ENCODE peak calls at places on chromosomes 6 and 20, in eight cellular contexts. A is transverse colon, V is endothelial cell of umbilical vein, P is breast epithelium, J is HepG2, W is Panc1, I is K562, M is HL-60. U is an unnamed sample.

GRCh38 chr6:8939615-8940014 is 504.3 kb upstream of the SLC35B3 start:
- DNase-seq in M (no peak), P (no peak), W (no peak), A (no peak), I (no peak), J (peak), V (no peak), U (no peak)

GRCh38 chr20:44489931-44490330 is 14.3 kb downstream of the TTPAL start:
- DNase-seq in V (no peak), I (no peak), P (no peak), J (no peak), M (no peak), A (no peak), W (no peak), U (no peak)

GRCh38 chr6:134414793-134415192 is 96.9 kb upstream of the SGK1 start:
- DNase-seq in V (no peak), P (no peak), I (no peak), M (no peak), W (no peak), A (no peak), J (no peak), U (no peak)

GRCh38 chr6:140806431-140806830 is 1326.3 kb upstream of the GJE1 start:
- DNase-seq in P (no peak), I (no peak), W (no peak), M (no peak), V (no peak), J (no peak), A (no peak), U (no peak)

GRCh38 chr20:49846206-49846807 is 33.7 kb downstream of the SLC9A8 start:
- DNase-seq in W (peak), P (no peak), M (peak), V (peak), A (peak), I (peak), J (peak), U (peak)

GRCh38 chr20:64160536-64161495 is 3.4 kb upstream of the MYT1 start:
- DNase-seq in J (no peak), V (no peak), A (no peak), M (no peak), P (no peak), W (no peak), I (no peak), U (no peak)

GRCh38 chr20:48760403-48760889 is 67.4 kb downstream of the PREX1 start:
- DNase-seq in I (no peak), W (peak), M (peak), A (peak), P (no peak), V (peak), J (no peak), U (no peak)

GRCh38 chr6:38588631-38589366 is 50.9 kb downstream of the BTBD9 start:
- DNase-seq in A (no peak), I (no peak), M (no peak), V (no peak), P (no peak), J (peak), W (no peak), U (no peak)

GRCh38 chr6:366972-367794 is 24.4 kb upstream of the IRF4 start:
- DNase-seq in W (no peak), J (no peak), V (no peak), P (no peak), M (no peak), A (no peak), I (no peak), U (no peak)

GRCh38 chr6:124676033-124676432 is 286.2 kb upstream of the RNF217 start:
- DNase-seq in A (no peak), W (no peak), M (no peak), P (no peak), V (no peak), J (no peak), I (no peak), U (no peak)

GRCh38 chr6:17945111-17945510 is 42.3 kb downstream of the KIF13A start:
- DNase-seq in M (no peak), V (peak), W (no peak), A (no peak), J (no peak), P (no peak), I (no peak), U (no peak)

GRCh38 chr20:2149507-2149906 is 47.9 kb downstream of the STK35 start:
- DNase-seq in I (no peak), A (no peak), W (no peak), P (no peak), J (no peak), M (no peak), V (no peak), U (no peak)

GRCh38 chr6:56652231-56652630 is 9.5 kb upstream of the DST start:
- DNase-seq in V (peak), W (no peak), J (peak), A (no peak), P (no peak), I (no peak), M (no peak), U (no peak)

GRCh38 chr6:43733471-43734293 is 36.3 kb upstream of the VEGFA start:
- DNase-seq in P (no peak), A (no peak), W (no peak), M (no peak), V (no peak), J (no peak), I (no peak), U (no peak)

GRCh38 chr6:26351544-26351953 is 13.4 kb upstream of the BTN3A2 start:
- DNase-seq in J (peak), M (no peak), V (peak), A (no peak), P (no peak), W (peak), I (peak), U (no peak)

GRCh38 chr6:123821112-123821511 is 17.4 kb downstream of the NKAIN2 start:
- DNase-seq in M (no peak), V (no peak), P (no peak), J (no peak), I (no peak), W (no peak), A (no peak), U (no peak)

GRCh38 chr6:168075787-168076202 is 3.2 kb downstream of the FRMD1 start:
- DNase-seq in M (no peak), I (no peak), P (no peak), J (no peak), A (no peak), V (no peak), W (no peak), U (no peak)

GRCh38 chr20:49964964-49965780 is 17.6 kb upstream of the SNAI1 start:
- DNase-seq in V (peak), J (peak), I (peak), M (peak), P (no peak), A (peak), W (no peak), U (no peak)

GRCh38 chr20:45860573-45861011 is 3.2 kb downstream of the ZSWIM3 start:
- DNase-seq in I (no peak), A (no peak), P (no peak), J (no peak), V (no peak), M (no peak), W (no peak), U (no peak)

GRCh38 chr20:25848222-25848621 is 151.6 kb upstream of the ZNF337 start:
- DNase-seq in J (no peak), W (no peak), M (no peak), A (no peak), I (no peak), V (no peak), P (no peak), U (no peak)

GRCh38 chr6:3426091-3426780 is 30.6 kb downstream of the SLC22A23 start:
- DNase-seq in W (no peak), A (no peak), P (no peak), V (no peak), M (no peak), I (no peak), J (no peak), U (no peak)

GRCh38 chr6:36285187-36285612 is 15.3 kb downstream of the PNPLA1 start:
- DNase-seq in J (no peak), V (no peak), P (no peak), M (peak), A (no peak), W (no peak), I (peak), U (no peak)

GRCh38 chr20:45515147-45515913 is at the start of gene SPINT3:
- DNase-seq in J (no peak), I (no peak), W (no peak), A (no peak), P (no peak), M (no peak), V (no peak), U (peak)

GRCh38 chr6:113860165-113860955 is 3.2 kb downstream of the MARCKS start:
- DNase-seq in A (peak), M (no peak), P (no peak), V (peak), W (no peak), J (peak), I (no peak), U (peak)

GRCh38 chr6:146881228-146882181 is 282.7 kb downstream of the ADGB start:
- DNase-seq in V (no peak), A (no peak), M (no peak), W (no peak), P (no peak), I (peak), J (no peak), U (no peak)

GRCh38 chr6:39314273-39314790 is at the start of gene KCNK17:
- DNase-seq in V (no peak), M (no peak), I (no peak), W (no peak), P (no peak), J (no peak), A (no peak), U (no peak)

GRCh38 chr20:23397961-23398360 is 23.3 kb downstream of the NAPB start:
- DNase-seq in P (no peak), J (no peak), A (no peak), V (peak), M (no peak), I (no peak), W (no peak), U (no peak)

GRCh38 chr6:138545621-138545980 is 46.3 kb upstream of the NHSL1 start:
- DNase-seq in J (no peak), P (no peak), I (no peak), W (no peak), V (peak), A (peak), M (no peak), U (no peak)

DNA sequence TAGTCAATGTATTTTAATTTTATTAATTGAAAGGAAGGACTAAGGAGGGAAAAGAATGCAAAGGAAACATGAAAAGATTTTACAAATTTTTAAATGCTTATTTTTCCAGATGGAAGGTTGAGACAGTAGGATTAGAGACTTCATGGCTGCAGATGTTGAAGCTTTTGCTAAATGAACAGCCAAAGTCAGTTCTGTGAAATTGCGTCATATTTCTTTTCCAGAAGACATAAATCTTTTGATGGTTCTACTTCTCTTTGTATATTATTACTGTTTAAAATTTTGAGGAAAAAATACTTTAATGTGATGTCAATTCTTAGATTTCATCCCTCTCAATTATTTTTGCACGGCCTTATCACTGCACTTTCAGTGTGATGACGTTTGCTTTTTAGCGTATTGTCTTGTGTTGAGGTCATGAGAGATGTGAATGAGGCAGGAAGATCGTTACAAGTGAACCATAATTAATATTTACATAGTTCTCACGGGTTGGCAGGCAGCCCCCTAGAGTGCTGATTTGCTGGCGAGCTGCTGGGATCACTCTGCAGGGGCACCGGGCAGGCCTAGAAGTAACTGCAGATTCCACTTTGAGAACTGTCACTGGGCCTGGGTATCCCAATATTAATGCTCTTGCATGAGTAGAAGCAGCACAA is 158.1 kb downstream of the TBXT start:
- DNase-seq in A (no peak), V (no peak), M (no peak), I (no peak), P (no peak), J (no peak), W (no peak), U (no peak)
- H3K4me3 ChIP-seq in A (no peak), V (no peak), M (no peak), I (no peak), P (peak), J (no peak), W (no peak), U (no peak)

DNA sequence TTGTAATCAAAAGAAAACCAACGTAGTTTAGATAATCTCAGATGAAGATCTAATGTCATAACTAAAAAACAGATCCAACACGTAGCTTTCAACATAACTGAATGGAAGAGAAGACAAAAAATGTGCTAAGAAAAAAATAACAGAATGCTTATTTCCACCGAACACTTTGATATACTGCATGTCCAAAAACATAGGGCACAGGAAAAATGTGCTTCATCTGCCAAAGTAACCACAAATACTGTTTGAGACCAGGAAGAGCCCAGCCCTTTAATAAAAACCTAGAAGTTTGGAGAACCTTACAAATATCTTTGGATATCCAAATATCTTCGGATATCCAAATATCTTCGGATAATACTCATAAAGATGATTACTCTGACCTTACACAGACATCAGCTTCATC is 19.8 kb downstream of the LAMA4 start:
- DNase-seq in I (no peak), M (no peak), W (no peak), J (no peak), V (no peak), P (no peak), A (no peak), U (no peak)
- TF ChIP-seq POLR2AphosphoS5 in I (no peak), M (no peak), W (no peak), J (no peak), V (no peak), P (no peak), A (no peak), U (no peak)

DNA sequence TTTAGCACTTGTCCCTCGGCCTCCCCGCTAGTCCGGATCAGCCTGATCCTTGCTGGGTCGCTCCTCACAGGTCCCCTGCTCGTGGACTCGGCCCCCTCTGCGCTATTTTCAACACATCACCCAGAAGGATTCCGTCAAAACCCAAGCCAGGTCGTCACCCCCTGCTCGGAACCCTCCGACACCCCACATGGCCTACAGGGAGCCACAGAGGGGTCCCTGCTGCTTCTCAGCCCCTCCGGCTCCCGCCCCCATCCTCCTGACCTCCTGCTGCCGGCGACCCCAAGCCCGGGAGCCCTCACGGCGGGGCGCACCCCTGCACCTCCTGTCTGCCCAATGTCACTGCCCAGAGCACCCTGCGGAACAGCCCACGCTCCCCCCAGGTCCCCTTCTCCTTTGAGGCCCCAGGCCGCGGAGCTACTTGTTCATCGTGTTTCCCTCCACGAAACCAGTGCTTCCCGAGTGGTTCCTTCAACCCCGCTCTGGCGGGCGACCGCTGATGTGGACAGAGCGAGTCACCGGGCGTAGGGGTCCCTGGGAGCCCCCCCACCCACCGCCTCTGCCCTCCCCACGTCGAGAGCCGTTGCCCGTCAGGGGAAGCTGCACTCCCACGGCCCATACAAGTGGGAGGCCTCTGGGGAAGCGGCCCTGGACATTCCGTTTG is 638 bp upstream of the MYL9 start:
- DNase-seq in A (no peak), P (no peak), I (no peak), V (no peak), J (no peak), W (no peak), M (no peak), U (no peak)
- H3K4me3 ChIP-seq in A (peak), P (peak), I (peak), V (peak), J (no peak), W (peak), M (no peak), U (peak)

DNA sequence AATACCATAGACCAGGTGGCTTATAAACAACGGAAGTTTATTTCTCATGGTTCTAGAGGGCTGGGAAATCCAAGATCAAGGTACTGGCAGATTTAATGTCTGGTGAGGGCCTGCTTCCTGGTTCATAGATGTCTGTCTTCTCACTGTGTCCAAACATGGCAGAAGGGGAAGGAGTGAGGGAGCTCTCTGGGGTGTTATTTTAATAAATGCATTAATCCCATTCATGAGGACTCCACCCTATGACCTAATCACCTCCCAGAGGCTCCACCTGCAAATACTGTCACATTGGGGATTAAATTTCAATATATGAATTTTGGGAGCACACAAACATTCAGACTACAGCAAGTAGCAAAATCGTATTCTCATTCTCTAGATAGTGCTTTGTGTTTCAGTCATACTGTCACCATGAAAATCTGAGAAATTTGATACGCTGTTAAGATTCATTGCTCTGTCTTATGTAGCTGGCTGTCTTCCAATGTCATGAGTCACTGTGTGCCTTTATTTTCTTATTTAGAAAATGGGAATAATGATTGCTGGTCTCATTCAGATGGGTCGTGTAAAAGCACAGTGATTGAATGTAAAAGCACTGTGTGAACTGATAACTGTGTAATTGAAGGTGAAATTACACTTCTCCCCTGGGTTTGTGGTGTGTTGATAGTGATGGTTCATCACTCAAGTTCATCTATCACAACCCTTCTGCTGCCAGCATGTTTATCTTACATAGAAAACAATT is 8.9 kb upstream of the ERVFRD-1 start:
- DNase-seq in J (no peak), W (no peak), V (peak), I (no peak), M (no peak), P (no peak), A (no peak), U (no peak)
- TF ChIP-seq POLR2AphosphoS5 in J (no peak), W (no peak), V (peak), I (no peak), M (no peak), P (no peak), A (no peak), U (no peak)